ENCODE peak calls at places on chromosomes 6 and 20, in nine cellular contexts. B is neural progenitor cell, L is psoas muscle, C is stomach, P is lower lobe of right lung, A is right cardiac atrium, D is sigmoid colon, Z is H1, T is colonic mucosa. H is an unnamed sample. For H3K9me3 and H3K27me3, the result is how much of the 10 kb centered on the place peaks cover.

GRCh38 chr6:33490198-33490597 is 35.8 kb downstream of the ZBTB9 start:
- DNase-seq in B (no peak), L (no peak), C (no peak), P (no peak), A (no peak), D (no peak), Z (no peak), T (no peak), H (no peak)

GRCh38 chr6:97703661-97704060 is 420.6 kb upstream of the MMS22L start:
- DNase-seq in B (no peak), L (no peak), C (no peak), P (no peak), A (no peak), D (no peak), Z (no peak), T (no peak), H (no peak)

GRCh38 chr6:89475634-89476033 is 42.7 kb downstream of the ANKRD6 start:
- DNase-seq in B (no peak), L (no peak), C (no peak), P (no peak), A (no peak), D (no peak), Z (no peak), T (no peak), H (no peak)

GRCh38 chr20:38450412-38450975 is 15.4 kb upstream of the SNHG17 start:
- DNase-seq in B (no peak), L (no peak), C (no peak), P (no peak), A (no peak), D (no peak), Z (no peak), T (no peak), H (no peak)

GRCh38 chr6:111646942-111647341 is 41.3 kb upstream of the TRAF3IP2 start:
- DNase-seq in B (no peak), L (peak), C (no peak), P (no peak), A (peak), D (peak), Z (no peak), T (no peak), H (no peak)

GRCh38 chr20:11796041-11796440 is 121.7 kb upstream of the BTBD3 start:
- DNase-seq in B (no peak), L (no peak), C (no peak), P (no peak), A (no peak), D (no peak), Z (no peak), T (no peak), H (no peak)

GRCh38 chr6:75327807-75328206 is 43.2 kb upstream of the TMEM30A start:
- DNase-seq in B (no peak), L (no peak), C (no peak), P (no peak), A (no peak), D (no peak), Z (no peak), T (no peak), H (no peak)

GRCh38 chr20:49914310-49915117 is 815 bp downstream of the SPATA2 start:
- DNase-seq in B (peak), L (no peak), C (no peak), P (no peak), A (no peak), D (no peak), Z (no peak), T (no peak), H (no peak)

GRCh38 chr20:58511861-58512260 is 3.3 kb downstream of the APCDD1L start:
- DNase-seq in B (no peak), L (no peak), C (no peak), P (no peak), A (no peak), D (no peak), Z (peak), T (no peak), H (peak)

GRCh38 chr20:56893206-56893605 is 264.1 kb downstream of the TFAP2C start:
- DNase-seq in B (peak), L (no peak), C (no peak), P (no peak), A (no peak), D (no peak), Z (peak), T (no peak), H (no peak)

GRCh38 chr6:158850807-158851115 is 31.6 kb upstream of the EZR start:
- DNase-seq in B (no peak), L (no peak), C (no peak), P (no peak), A (no peak), D (no peak), Z (no peak), T (no peak), H (no peak)

GRCh38 chr20:31560900-31561598 is 44.0 kb upstream of the ID1 start:
- DNase-seq in B (no peak), L (peak), C (peak), P (no peak), A (peak), D (no peak), Z (no peak), T (no peak), H (no peak)

GRCh38 chr6:162118706-162119105 is 608.9 kb downstream of the PRKN start:
- DNase-seq in B (no peak), L (no peak), C (no peak), P (no peak), A (no peak), D (no peak), Z (no peak), T (no peak), H (no peak)

DNA sequence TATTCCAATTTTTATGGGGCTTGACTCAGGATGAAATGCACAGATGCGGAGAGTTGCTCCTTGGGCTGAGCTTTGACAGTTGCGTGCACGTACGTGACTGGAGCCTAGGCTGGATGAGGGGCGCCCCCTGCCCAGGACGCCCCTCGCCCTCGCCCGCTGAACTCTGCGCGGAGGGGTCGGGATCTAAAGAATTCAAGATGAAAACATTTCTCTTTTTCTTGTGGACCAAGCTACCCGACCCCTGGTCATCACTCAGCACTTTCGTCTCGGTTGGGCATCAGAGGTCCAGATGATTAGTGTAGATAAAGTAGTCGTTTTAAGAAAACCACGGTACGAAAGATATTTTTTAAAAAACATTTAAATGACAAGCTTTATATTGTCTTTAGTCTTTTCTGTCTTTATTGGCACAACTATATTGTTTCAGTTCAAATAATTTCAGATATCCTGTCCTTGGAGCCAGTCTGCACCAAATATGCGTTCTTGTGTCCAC is 745 bp downstream of the DTD1 start:
- DNase-seq in B (peak), L (no peak), C (no peak), P (no peak), A (no peak), D (no peak), Z (peak), T (no peak), H (peak)
- H3K4me3 ChIP-seq in B (peak), L (peak), C (peak), P (peak), A (peak), D (peak), Z (peak), T (peak), H (peak)

GRCh38 chr6:168371989-168372711 is 52.6 kb upstream of the DACT2 start:
- DNase-seq in B (no peak), L (peak), C (no peak), P (no peak), A (no peak), D (peak), Z (no peak), T (no peak), H (no peak)
- H3K9me3 ChIP-seq in B (under half), L (under half), C (under half), P (under half), A (under half), D (under half), Z (under half), T (under half), H (under half)

GRCh38 chr20:45539382-45539781 is at the start of gene WFDC6:
- DNase-seq in B (no peak), L (no peak), C (no peak), P (no peak), A (no peak), D (no peak), Z (no peak), T (no peak), H (no peak)
- H3K27me3 ChIP-seq in B (under half), L (under half), C (under half), P (under half), A (under half), D (under half), Z (under half), T (under half), H (under half)

DNA sequence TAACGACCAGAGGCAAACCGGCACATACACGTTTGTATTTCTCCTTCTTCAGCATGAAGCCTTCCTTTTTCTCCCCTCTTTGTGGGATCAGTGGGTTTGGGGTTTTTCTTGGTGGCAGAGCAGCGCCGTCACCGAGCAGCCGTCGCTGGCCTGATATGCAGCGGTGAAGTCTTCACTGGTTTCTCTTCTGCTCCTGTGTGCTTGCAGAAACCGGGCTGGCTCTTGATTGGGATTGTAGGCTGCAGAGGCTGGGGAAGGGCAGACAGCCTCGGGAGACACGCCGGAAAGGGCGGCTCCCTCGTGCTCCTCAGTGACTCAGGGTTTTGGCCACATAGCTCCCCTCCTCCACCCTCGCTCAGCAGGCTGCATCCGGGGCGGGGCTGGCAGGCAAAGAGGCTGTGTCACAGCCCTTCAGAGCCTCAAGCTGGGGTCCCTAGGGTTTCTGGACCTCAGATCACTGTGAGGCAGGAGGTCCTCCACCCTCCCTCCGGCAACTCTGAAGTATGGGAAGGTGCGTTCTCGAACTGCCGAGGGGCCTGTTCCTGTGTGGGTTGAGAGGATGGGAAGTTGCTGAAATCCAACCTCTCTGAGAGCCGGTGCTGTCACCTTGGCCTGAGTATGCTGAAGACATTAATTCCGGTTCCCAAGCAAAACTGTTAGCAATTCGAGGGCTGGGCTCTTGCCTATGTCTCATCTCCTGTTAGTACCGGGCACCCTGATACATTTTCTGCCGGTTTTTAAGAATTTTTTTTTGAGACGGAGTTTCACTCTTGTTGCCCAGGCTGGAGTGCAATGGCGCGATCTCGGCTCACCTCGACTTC is 24.2 kb downstream of the NQO2 start:
- DNase-seq in B (peak), L (peak), C (peak), P (peak), A (peak), D (peak), Z (peak), T (peak), H (peak)
- H3K4me3 ChIP-seq in B (no peak), L (peak), C (peak), P (peak), A (peak), D (peak), Z (no peak), T (peak), H (peak)

DNA sequence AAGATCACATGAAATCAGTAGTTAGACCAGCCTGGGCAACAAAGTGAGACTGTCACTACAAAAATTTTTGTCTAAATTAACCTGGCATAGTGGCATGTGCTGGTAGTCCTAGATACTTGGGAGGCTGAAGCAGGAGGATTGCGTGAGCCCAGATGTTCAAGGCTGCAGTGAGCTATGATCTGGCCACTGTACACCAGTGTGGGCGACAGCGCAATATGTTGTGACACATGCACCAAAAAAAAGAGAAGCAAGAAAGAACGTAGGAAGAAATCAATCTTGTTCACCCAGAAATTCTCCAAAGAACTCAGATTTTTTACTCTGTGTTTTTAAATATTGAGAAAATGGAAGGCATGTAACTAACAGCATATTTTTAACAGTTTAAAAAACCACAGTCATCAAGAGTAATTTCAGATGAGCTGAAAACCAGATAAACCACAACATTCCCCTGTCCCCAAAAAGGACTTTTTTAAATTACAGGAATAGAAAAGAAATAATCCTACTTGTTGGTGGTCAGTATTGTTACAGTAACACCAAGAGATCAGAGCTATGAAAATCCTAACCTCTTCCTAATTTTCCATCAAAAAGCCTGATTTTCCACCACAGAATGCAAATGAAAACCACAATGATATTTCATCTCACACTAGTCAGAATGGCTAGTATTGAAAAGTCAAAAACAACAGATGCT is 240.2 kb downstream of the KHDC1L start:
- DNase-seq in B (no peak), L (no peak), C (no peak), P (no peak), A (no peak), D (no peak), Z (no peak), T (no peak), H (no peak)
- H3K9me3 ChIP-seq in B (under half), L (under half), C (under half), P (under half), A (under half), D (under half), Z (under half), T (under half), H (under half)

DNA sequence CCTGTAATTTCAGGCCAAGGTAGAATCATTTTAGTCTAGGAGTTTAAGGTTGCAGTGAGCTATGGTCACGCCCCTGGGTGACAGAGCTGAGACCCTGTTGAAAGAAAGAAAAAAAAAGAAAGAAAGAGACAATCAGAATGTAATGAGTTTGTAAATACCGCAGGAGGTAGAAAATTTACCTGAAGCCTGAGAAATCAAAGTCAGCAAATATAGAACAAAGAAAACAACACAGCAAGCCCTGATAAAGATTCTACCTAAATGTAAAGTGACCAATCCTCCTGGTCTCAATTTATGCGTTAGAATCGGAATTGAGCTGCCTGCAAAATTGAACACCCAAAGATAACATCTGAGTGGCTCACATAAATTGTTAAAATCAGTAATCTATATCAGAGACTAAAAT is 146.5 kb upstream of the ZNF184 start:
- DNase-seq in B (no peak), L (no peak), C (no peak), P (no peak), A (no peak), D (no peak), Z (no peak), T (no peak), H (no peak)
- H3K27me3 ChIP-seq in B (under half), L (under half), C (under half), P (half or more), A (under half), D (under half), Z (under half), T (under half), H (under half)